ENCODE peak calls at places on chromosomes 1 and 21, in five cellular contexts. Y is K562, K is HepG2, L is GM12892, U is H1. N is an unnamed sample.

GRCh38 chr1:64848136-64848535 is 103.3 kb downstream of the RAVER2 start:
- DNase-seq in K (no peak), L (no peak), Y (no peak), U (no peak), N (no peak)

GRCh38 chr1:203343956-203344355 is 7.0 kb downstream of the FMOD start:
- DNase-seq in L (no peak), Y (no peak), K (no peak), U (no peak), N (no peak)

GRCh38 chr1:57424231-57425027 is 569 bp upstream of the DAB1 start:
- DNase-seq in Y (peak; percentile 26), L (peak; percentile 2), U (peak; percentile 87), K (peak; percentile 9), N (no peak)

GRCh38 chr1:117284408-117285215 is 73.9 kb upstream of the VTCN1 start:
- DNase-seq in U (no peak), K (peak; percentile 52), Y (peak; percentile 53), L (no peak), N (no peak)

GRCh38 chr1:230272557-230272956 is 153.6 kb downstream of the PGBD5 start:
- DNase-seq in K (no peak), U (no peak), Y (no peak), L (no peak), N (no peak)

GRCh38 chr1:5994713-5995621 is 2.7 kb upstream of the NPHP4 start:
- DNase-seq in U (no peak), Y (no peak), L (peak; percentile 65), K (no peak), N (no peak)

GRCh38 chr1:18643154-18644012 is 12.7 kb downstream of the PAX7 start:
- DNase-seq in U (peak; percentile 77), K (peak; percentile 71), Y (no peak), L (no peak), N (no peak)

GRCh38 chr1:190478193-190479007 is 736 bp upstream of the BRINP3 start:
- DNase-seq in Y (no peak), U (peak; percentile 65), L (no peak), K (no peak), N (no peak)

GRCh38 chr1:39755965-39756659 is 15.0 kb downstream of the OXCT2 start:
- DNase-seq in K (no peak), Y (no peak), U (no peak), L (no peak), N (no peak)

GRCh38 chr1:181134543-181135461 is 46.3 kb downstream of the IER5 start:
- DNase-seq in K (no peak), Y (no peak), L (no peak), U (no peak), N (no peak)

GRCh38 chr1:2575801-2576663 is 10.5 kb upstream of the PRXL2B start:
- DNase-seq in Y (no peak), L (no peak), K (peak; percentile 78), U (no peak), N (no peak)

GRCh38 chr1:2039251-2039650 is 11.0 kb upstream of the PRKCZ start:
- DNase-seq in Y (no peak), U (no peak), K (no peak), L (no peak), N (no peak)

GRCh38 chr1:202208458-202208857 is 14.9 kb downstream of the LGR6 start:
- DNase-seq in U (no peak), L (no peak), K (no peak), Y (no peak), N (no peak)

GRCh38 chr1:87853576-87854351 is 525.1 kb downstream of the LMO4 start:
- DNase-seq in L (no peak), K (no peak), U (no peak), Y (no peak), N (no peak)

GRCh38 chr1:154856049-154856448 is 14.0 kb downstream of the KCNN3 start:
- DNase-seq in Y (no peak), K (no peak), U (no peak), L (no peak), N (no peak)

GRCh38 chr21:41632748-41633475 is 125.0 kb upstream of the TMPRSS2 start:
- DNase-seq in L (no peak), Y (no peak), U (no peak), K (no peak), N (no peak)

GRCh38 chr1:230717251-230717650 is 3.3 kb upstream of the AGT start:
- DNase-seq in L (no peak), U (no peak), Y (no peak), K (no peak), N (no peak)

GRCh38 chr1:183609313-183609712 is 19.1 kb upstream of the NCF2 start:
- DNase-seq in U (no peak), Y (no peak), K (peak; percentile 43), L (no peak), N (no peak)

GRCh38 chr1:89719502-89720306 is 86.8 kb downstream of the LRRC8C start:
- DNase-seq in K (no peak), U (no peak), L (no peak), Y (no peak), N (peak; percentile 20)

GRCh38 chr1:6260433-6260934 is 414 bp downstream of the GPR153 start:
- DNase-seq in U (peak; percentile 73), Y (peak; percentile 81), K (no peak), L (peak; percentile 50), N (no peak)

GRCh38 chr1:83802023-83802422 is 196.9 kb downstream of the TTLL7 start:
- DNase-seq in K (no peak), L (no peak), Y (no peak), U (no peak), N (no peak)

GRCh38 chr1:204929487-204930185 is 59.0 kb downstream of the NFASC start:
- DNase-seq in U (peak; percentile 35), K (no peak), Y (no peak), L (no peak), N (no peak)

GRCh38 chr1:204928671-204929486 is 58.2 kb downstream of the NFASC start:
- DNase-seq in U (peak; percentile 43), L (no peak), K (no peak), Y (no peak), N (no peak)

GRCh38 chr1:204931313-204931712 is 60.7 kb downstream of the NFASC start:
- DNase-seq in L (no peak), K (no peak), U (no peak), Y (no peak), N (no peak)

GRCh38 chr1:204925701-204926100 is 55.0 kb downstream of the NFASC start:
- DNase-seq in L (no peak), U (no peak), Y (no peak), K (no peak), N (no peak)

DNA sequence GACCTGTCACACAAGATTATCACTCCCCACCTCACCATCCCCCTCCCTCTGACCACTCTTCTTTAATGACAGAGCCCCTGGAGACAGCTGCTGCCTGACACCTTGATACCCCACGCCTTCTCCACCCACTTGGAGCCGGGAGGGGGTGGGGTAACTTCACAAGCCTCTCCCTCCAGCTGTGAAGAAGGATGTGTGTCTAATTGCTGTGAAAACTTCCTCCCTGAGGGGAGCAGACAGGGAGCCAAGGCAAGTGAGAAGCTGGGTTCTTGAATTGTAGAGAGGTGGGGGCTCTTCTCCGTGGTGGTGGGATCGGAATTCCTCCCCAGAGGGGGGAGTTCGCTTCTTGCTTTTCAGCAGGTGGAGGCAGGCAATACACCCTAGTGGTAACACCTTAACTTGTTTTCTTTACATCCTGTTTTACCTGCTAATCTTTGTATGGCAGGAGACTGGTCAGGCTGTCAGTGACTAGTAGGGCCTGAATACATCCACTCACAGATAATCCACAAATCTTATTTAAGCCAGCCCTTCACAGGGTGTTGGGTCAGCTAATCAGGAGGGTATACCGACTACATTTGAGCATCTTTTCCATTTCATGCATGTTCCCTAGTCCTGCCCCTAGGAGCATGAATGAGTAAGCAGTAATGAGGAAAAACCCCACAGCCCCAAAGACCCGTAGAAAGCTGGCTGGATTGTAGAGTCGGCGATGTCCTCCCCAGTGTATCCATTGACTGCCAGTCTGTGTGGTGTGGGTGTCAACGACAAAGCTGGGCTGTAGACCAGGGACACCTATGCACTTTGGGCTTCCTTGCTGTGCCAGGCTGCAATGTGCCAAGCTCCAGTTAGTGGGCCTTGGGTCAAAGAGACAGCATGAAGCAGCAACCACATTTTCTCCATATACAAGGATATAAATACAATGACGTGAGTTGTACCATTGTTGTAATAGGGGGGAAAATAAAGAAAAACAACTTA is 57.3 kb downstream of the NFASC start:
- DNase-seq in L (no peak), Y (no peak), U (peak; percentile 57), K (no peak), N (no peak)
- TF ChIP-seq TAF1 in L (no peak), Y (no peak), U (no peak), K (no peak), N (no peak)

GRCh38 chr1:44808063-44808937 is at the start of gene BTBD19:
- DNase-seq in Y (peak; percentile 74), L (no peak), U (peak; percentile 84), K (peak; percentile 84), N (no peak)

GRCh38 chr1:44807364-44808062 is 362 bp upstream of the DYNLT4 start:
- DNase-seq in U (no peak), Y (peak; percentile 86), K (peak; percentile 98), L (peak; percentile 65), N (no peak)

GRCh38 chr1:44805311-44806024 is 1.7 kb downstream of the DYNLT4 start:
- DNase-seq in L (no peak), U (no peak), K (no peak), Y (no peak), N (no peak)

GRCh38 chr1:44806704-44807363 is at the start of gene DYNLT4:
- DNase-seq in Y (no peak), K (no peak), L (no peak), U (no peak), N (no peak)

DNA sequence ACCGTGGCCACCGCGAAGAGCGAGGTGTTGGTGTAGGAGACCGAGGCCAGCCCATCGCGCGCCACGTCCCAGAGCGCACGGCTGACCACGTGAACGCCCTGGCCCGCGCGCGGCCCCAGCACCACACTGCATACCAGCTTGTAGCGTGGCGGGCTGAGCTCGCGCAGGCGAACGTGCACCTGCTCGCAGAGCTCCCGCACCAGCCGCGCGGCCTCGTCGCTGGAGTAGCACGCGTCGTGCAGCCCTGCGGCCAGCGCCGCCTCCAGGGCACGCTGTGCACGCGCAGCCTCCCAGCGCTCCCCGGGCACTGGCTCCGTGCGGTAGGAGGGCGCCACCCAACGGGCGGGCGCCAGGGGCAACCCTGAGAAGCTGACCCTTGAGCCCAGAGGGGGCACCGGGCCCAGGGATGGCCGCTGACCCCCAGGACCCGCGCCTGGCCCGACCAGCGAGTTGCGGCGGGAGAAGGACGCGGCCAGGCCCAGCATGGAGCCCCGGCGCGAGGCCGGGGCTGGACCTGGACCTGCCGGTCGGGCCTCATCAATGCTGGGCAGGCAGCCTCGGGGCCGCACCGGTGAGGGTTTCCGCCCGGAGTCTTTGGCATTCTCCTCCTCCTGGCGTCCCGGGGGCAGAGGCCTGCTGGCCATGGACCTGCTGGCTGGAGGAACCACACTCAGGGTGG is 987 bp downstream of the DYNLT4 start:
- DNase-seq in U (no peak), L (no peak), Y (no peak), K (no peak), N (no peak)
- TF ChIP-seq POLR2A in U (no peak), L (no peak), Y (no peak), K (peak; percentile 2), N (no peak)

GRCh38 chr1:206550446-206550845 is 43.1 kb downstream of the RASSF5 start:
- DNase-seq in Y (no peak), U (no peak), L (no peak), K (no peak), N (no peak)
- TF ChIP-seq POLR2AphosphoS5 in Y (no peak), U (no peak), L (no peak), K (no peak), N (no peak)

DNA sequence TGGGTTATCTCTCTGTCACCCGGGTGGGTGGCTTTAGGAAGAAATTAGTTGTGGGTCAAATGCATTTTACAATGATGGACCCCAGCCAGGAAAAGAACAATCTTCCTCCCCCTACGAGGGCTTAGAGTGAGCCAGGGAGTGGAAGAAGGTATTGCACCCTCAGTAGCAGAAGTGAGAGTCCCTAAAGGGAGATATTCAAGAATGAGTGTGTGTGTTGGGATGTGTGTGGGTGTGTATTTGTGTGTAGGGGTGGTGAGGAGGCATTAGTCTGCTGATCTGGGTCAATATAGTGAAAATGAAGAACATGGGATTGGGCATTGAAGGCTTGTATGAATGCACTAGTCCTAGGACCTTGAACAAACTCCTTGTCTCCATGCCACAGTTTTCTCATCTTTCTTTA is 85.2 kb upstream of the RUNX1 start:
- DNase-seq in L (no peak), U (no peak), Y (no peak), K (no peak), N (no peak)
- TF ChIP-seq TAF1 in L (no peak), U (no peak), Y (no peak), K (no peak), N (no peak)